ENCODE peak calls at places on chromosomes 13 and 19, in eight cellular contexts. G is stomach; A is tibial artery; H is left lung; J is A549; U is testis; E is ovary; C is CD4-positive, CD25-positive, alpha-beta regulatory T cell. O is an unnamed sample.

GRCh38 chr13:21579754-21580316 is 24.1 kb downstream of the MICU2 start:
- DNase-seq in G (no peak), A (no peak), H (no peak), J (no peak), U (no peak), E (no peak), C (no peak), O (no peak)

GRCh38 chr19:8571006-8571411 is 6.2 kb downstream of the MYO1F start:
- DNase-seq in G (peak), A (no peak), H (peak), J (peak), U (peak), E (no peak), C (peak), O (no peak)

GRCh38 chr19:45279587-45280192 is 28.6 kb downstream of the MARK4 start:
- DNase-seq in G (no peak), A (no peak), H (no peak), J (no peak), U (no peak), E (no peak), C (no peak), O (no peak)

GRCh38 chr19:40954573-40954972 is 36.5 kb upstream of the CYP2B6 start:
- DNase-seq in G (no peak), A (no peak), H (no peak), J (peak), U (no peak), E (no peak), C (no peak), O (no peak)

GRCh38 chr13:66492479-66492878 is 737.7 kb downstream of the PCDH9 start:
- DNase-seq in G (no peak), A (no peak), H (no peak), J (peak), U (peak), E (no peak), C (no peak), O (no peak)

GRCh38 chr13:94050686-94051085 is 428.8 kb downstream of the DCT start:
- DNase-seq in G (no peak), A (no peak), H (no peak), J (no peak), U (no peak), E (no peak), C (no peak), O (no peak)

GRCh38 chr19:6717036-6717435 is 3.4 kb downstream of the C3 start:
- DNase-seq in G (no peak), A (no peak), H (no peak), J (no peak), U (no peak), E (no peak), C (no peak), O (no peak)

GRCh38 chr13:49113526-49114286 is 106.4 kb upstream of the MLNR start:
- DNase-seq in G (no peak), A (no peak), H (no peak), J (peak), U (no peak), E (no peak), C (no peak), O (no peak)

GRCh38 chr19:12777217-12778019 is 2.1 kb upstream of the HOOK2 start:
- DNase-seq in G (peak), A (peak), H (peak), J (peak), U (peak), E (peak), C (peak), O (peak)

GRCh38 chr13:84263354-84264069 is 381.2 kb upstream of the SLITRK1 start:
- DNase-seq in G (no peak), A (no peak), H (no peak), J (no peak), U (no peak), E (no peak), C (no peak), O (no peak)

GRCh38 chr13:41289463-41289881 is 21.6 kb upstream of the NAA16 start:
- DNase-seq in G (no peak), A (no peak), H (no peak), J (no peak), U (no peak), E (no peak), C (no peak), O (no peak)

GRCh38 chr13:44305845-44306244 is 67.8 kb upstream of the SERP2 start:
- DNase-seq in G (peak), A (no peak), H (no peak), J (no peak), U (no peak), E (no peak), C (no peak), O (no peak)

GRCh38 chr13:50829896-50830295 is 13.6 kb downstream of the DLEU7 start:
- DNase-seq in G (no peak), A (no peak), H (no peak), J (no peak), U (no peak), E (no peak), C (no peak), O (no peak)

GRCh38 chr13:52447354-52447753 is 3.1 kb downstream of the VPS36 start:
- DNase-seq in G (no peak), A (no peak), H (no peak), J (no peak), U (no peak), E (no peak), C (no peak), O (no peak)

GRCh38 chr19:39182174-39182505 is 14.6 kb upstream of the NCCRP1 start:
- DNase-seq in G (no peak), A (no peak), H (no peak), J (no peak), U (no peak), E (no peak), C (no peak), O (no peak)

GRCh38 chr19:55113570-55114039 is 3.8 kb downstream of the PPP1R12C start:
- DNase-seq in G (peak), A (peak), H (peak), J (peak), U (peak), E (peak), C (no peak), O (peak)

GRCh38 chr13:72437458-72437857 is 290.0 kb downstream of the MZT1 start:
- DNase-seq in G (no peak), A (no peak), H (no peak), J (no peak), U (no peak), E (no peak), C (no peak), O (no peak)

GRCh38 chr13:92512852-92513251 is 713.8 kb upstream of the GPC6 start:
- DNase-seq in G (no peak), A (no peak), H (no peak), J (no peak), U (no peak), E (no peak), C (no peak), O (no peak)

GRCh38 chr13:59111711-59112110 is 1052.0 kb downstream of the DIAPH3 start:
- DNase-seq in G (no peak), A (no peak), H (no peak), J (no peak), U (no peak), E (no peak), C (no peak), O (no peak)

GRCh38 chr19:7679771-7680605 is 645 bp upstream of the TRAPPC5 start:
- DNase-seq in G (no peak), A (no peak), H (no peak), J (no peak), U (no peak), E (no peak), C (no peak), O (no peak)

GRCh38 chr13:112066624-112067004 is 335 bp upstream of the SOX1 start:
- DNase-seq in G (no peak), A (no peak), H (no peak), J (no peak), U (peak), E (no peak), C (peak), O (peak)

GRCh38 chr13:111367340-111367739 is 46.9 kb downstream of the TEX29 start:
- DNase-seq in G (no peak), A (no peak), H (no peak), J (no peak), U (no peak), E (no peak), C (no peak), O (no peak)

GRCh38 chr13:29140277-29140676 is 320.1 kb downstream of the MTUS2 start:
- DNase-seq in G (no peak), A (no peak), H (no peak), J (no peak), U (no peak), E (no peak), C (no peak), O (no peak)

GRCh38 chr13:26498524-26499208 is 58.8 kb upstream of the WASF3 start:
- DNase-seq in G (no peak), A (no peak), H (no peak), J (no peak), U (no peak), E (no peak), C (no peak), O (no peak)

GRCh38 chr13:92473736-92474465 is 752.7 kb upstream of the GPC6 start:
- DNase-seq in G (no peak), A (no peak), H (no peak), J (no peak), U (no peak), E (no peak), C (no peak), O (no peak)

GRCh38 chr19:8561071-8561764 is 16.0 kb downstream of the MYO1F start:
- DNase-seq in G (no peak), A (no peak), H (no peak), J (no peak), U (no peak), E (no peak), C (no peak), O (no peak)

GRCh38 chr19:13554506-13555235 is 48.4 kb upstream of the CACNA1A start:
- DNase-seq in G (no peak), A (no peak), H (no peak), J (no peak), U (no peak), E (no peak), C (no peak), O (no peak)

GRCh38 chr13:112172641-112173171 is 105.8 kb downstream of the SOX1 start:
- DNase-seq in G (no peak), A (no peak), H (no peak), J (no peak), U (no peak), E (no peak), C (no peak), O (no peak)

GRCh38 chr19:38389101-38389925 is 816 bp downstream of the SPRED3 start:
- DNase-seq in G (no peak), A (peak), H (no peak), J (peak), U (peak), E (no peak), C (no peak), O (no peak)

GRCh38 chr19:4597975-4598671 is 38.6 kb upstream of the SEMA6B start:
- DNase-seq in G (peak), A (no peak), H (no peak), J (peak), U (peak), E (no peak), C (peak), O (no peak)

GRCh38 chr13:41402695-41403511 is 54.4 kb upstream of the RGCC start:
- DNase-seq in G (no peak), A (no peak), H (no peak), J (peak), U (no peak), E (no peak), C (no peak), O (no peak)

GRCh38 chr19:38015216-38015615 is 108.2 kb downstream of the SIPA1L3 start:
- DNase-seq in G (no peak), A (no peak), H (no peak), J (no peak), U (no peak), E (no peak), C (no peak), O (no peak)

GRCh38 chr19:20422616-20423205 is 142.9 kb downstream of the ZNF737 start:
- DNase-seq in G (no peak), A (no peak), H (no peak), J (no peak), U (peak), E (peak), C (no peak), O (peak)

DNA sequence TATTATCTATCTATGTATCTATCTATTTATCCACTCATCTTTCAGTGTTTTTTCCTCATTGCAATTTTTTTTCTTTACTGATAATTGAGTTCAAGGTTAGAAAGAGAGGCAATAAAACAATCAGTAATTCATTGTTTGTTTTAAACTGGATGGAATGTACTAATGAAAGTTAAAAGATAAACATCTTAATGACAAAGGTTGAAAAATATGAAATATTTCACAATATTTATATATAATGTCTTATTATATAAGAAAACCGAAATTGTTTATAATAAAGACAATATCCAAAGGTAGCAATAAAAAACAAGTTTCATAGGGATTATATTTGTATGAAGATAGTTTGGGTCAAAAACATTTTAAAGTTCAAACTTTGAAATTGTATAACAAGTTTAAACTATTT is 1015.5 kb upstream of the MIR17HG start:
- DNase-seq in G (no peak), A (no peak), H (no peak), J (no peak), U (no peak), E (no peak), C (no peak), O (no peak)
- H3K27ac ChIP-seq in G (no peak), A (no peak), H (no peak), J (no peak), U (no peak), E (no peak), C (no peak), O (no peak)

GRCh38 chr13:57635541-57635940 is 4.0 kb downstream of the PCDH17 start:
- DNase-seq in G (no peak), A (no peak), H (no peak), J (no peak), U (no peak), E (no peak), C (no peak), O (no peak)

GRCh38 chr13:57636811-57637210 is 5.3 kb downstream of the PCDH17 start:
- DNase-seq in G (no peak), A (no peak), H (no peak), J (no peak), U (no peak), E (no peak), C (no peak), O (no peak)

GRCh38 chr13:57633141-57633949 is 1.8 kb downstream of the PCDH17 start:
- DNase-seq in G (peak), A (peak), H (peak), J (no peak), U (peak), E (no peak), C (no peak), O (peak)

GRCh38 chr13:57633950-57634828 is 2.6 kb downstream of the PCDH17 start:
- DNase-seq in G (no peak), A (peak), H (no peak), J (no peak), U (peak), E (no peak), C (no peak), O (no peak)

DNA sequence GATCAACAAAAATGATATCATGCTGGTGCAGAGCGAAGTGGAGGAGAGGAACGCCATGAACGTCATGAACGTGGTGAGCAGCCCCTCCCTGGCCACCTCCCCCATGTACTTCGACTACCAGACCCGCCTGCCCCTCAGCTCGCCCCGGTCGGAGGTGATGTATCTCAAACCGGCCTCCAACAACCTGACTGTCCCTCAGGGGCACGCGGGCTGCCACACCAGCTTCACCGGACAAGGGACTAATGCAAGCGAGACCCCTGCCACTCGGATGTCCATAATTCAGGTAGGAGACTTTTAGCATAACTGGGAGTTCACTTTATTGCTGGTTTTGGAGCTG is 3.3 kb downstream of the PCDH17 start:
- DNase-seq in G (no peak), A (peak), H (no peak), J (no peak), U (peak), E (no peak), C (no peak), O (peak)
- H3K4me3 ChIP-seq in G (peak), A (peak), H (peak), J (no peak), U (peak), E (no peak), C (no peak), O (peak)

GRCh38 chr13:20125783-20126165 is 35.1 kb downstream of the GJA3 start:
- DNase-seq in G (no peak), A (no peak), H (no peak), J (no peak), U (no peak), E (no peak), C (no peak), O (no peak)
- H3K27ac ChIP-seq in G (no peak), A (no peak), H (no peak), J (no peak), U (peak), E (no peak), C (no peak), O (peak)

GRCh38 chr13:34943675-34944634 is 1.9 kb downstream of the NBEA start:
- DNase-seq in G (no peak), A (no peak), H (no peak), J (no peak), U (no peak), E (no peak), C (no peak), O (no peak)

GRCh38 chr13:34941436-34941834 is 635 bp upstream of the NBEA start:
- DNase-seq in G (no peak), A (no peak), H (no peak), J (no peak), U (peak), E (no peak), C (no peak), O (no peak)

GRCh38 chr13:34942732-34943674 is 933 bp downstream of the NBEA start:
- DNase-seq in G (peak), A (peak), H (peak), J (peak), U (peak), E (peak), C (no peak), O (peak)

GRCh38 chr13:34939771-34940170 is 2.3 kb upstream of the NBEA start:
- DNase-seq in G (no peak), A (no peak), H (no peak), J (no peak), U (no peak), E (no peak), C (no peak), O (no peak)

GRCh38 chr13:34941835-34942731 is at the start of gene NBEA:
- DNase-seq in G (peak), A (peak), H (peak), J (peak), U (peak), E (peak), C (peak), O (peak)
- H3K4me3 ChIP-seq in G (peak), A (peak), H (peak), J (peak), U (peak), E (peak), C (no peak), O (peak)

DNA sequence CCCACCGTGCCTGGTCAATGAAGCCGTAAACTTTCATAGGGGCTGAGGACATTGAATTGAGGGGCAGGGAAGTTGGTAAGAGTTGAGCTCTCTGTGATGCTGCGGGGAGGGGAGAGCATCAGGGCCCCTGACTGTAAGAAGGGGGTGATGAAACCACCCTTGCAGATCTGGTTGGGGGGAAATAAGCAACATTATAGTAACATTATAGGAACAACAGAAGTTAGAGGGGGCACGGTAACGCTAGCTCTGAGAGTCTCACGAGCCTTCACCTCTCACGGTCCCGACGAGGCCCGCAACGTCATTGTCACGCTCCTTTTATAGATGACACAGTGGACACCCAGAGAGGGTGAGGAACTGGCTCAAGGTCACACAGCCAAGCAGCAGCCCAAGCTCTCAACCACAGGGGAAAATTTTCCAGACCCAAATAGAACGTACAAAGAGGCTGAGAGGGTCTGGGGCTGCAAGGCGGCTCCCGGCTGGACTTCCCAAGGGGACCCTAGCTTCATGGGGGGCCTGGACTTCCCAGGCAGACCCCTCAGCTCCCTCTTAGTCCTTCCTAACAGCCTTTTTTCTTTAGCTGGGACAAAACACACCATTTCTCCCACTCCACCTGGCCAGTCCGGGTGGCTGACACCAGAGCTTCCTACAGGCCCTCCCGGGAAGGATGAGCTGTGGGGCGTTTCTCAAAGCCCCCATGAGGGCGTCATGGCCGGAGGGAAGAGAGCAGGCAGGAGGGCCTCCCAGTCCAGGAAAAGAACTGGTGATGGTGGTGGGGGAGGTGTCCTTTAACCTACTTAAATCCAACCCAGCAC is 4.1 kb downstream of the TLE5 start:
- DNase-seq in G (no peak), A (no peak), H (no peak), J (no peak), U (peak), E (no peak), C (no peak), O (no peak)
- H3K27ac ChIP-seq in G (peak), A (peak), H (peak), J (peak), U (peak), E (peak), C (peak), O (peak)

DNA sequence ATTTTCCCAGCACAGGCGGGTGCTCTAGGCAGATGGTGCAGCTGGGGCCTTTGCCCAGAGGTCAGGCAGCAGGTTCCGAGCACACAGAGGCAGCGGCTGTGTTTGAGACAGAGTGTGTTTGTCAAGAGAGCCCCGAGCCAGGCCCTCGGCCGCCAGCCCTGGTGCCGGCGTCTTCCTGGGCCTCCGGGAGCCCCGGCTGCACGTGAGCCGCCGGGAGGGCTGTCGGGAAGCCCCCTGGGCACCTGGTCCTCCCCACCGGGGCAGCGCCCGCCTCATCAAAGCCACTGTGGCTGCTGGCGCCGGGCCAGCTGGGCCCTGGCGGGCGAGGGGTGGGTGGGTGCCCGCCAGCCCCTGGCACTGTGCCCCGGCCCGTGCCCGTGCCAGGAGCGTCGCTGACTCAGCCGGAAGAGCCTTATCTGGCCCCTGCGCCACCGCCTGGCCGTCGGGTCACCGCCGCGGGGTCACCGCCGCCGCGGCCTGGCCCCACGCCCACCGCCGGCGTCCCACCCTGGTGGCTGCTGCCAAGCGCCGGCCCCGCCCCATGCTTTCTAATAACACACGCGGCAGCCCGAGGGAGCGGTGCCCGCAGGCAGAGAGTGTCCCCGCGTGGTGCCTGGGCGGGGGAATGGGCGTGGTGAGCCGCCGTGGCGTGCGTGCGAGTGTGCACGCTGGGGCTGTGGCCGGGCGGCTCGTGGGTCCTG is 14.9 kb downstream of the ARID3A start:
- DNase-seq in G (peak), A (peak), H (peak), J (peak), U (peak), E (peak), C (peak), O (peak)
- H3K4me3 ChIP-seq in G (peak), A (peak), H (peak), J (peak), U (no peak), E (no peak), C (peak), O (peak)

GRCh38 chr19:42203700-42204099 is 13.8 kb downstream of the DEDD2 start:
- DNase-seq in G (no peak), A (no peak), H (no peak), J (no peak), U (no peak), E (no peak), C (no peak), O (no peak)
- H3K27ac ChIP-seq in G (no peak), A (no peak), H (no peak), J (no peak), U (no peak), E (no peak), C (no peak), O (no peak)

GRCh38 chr19:1856345-1856697 is 7.1 kb downstream of the KLF16 start:
- DNase-seq in G (no peak), A (no peak), H (no peak), J (no peak), U (no peak), E (no peak), C (no peak), O (no peak)
- H3K4me3 ChIP-seq in G (peak), A (peak), H (peak), J (no peak), U (no peak), E (peak), C (peak), O (peak)

O was measured in psoas muscle.